ENCODE peak calls at places on chromosomes 2 and 18, in ten cellular contexts. J is T-helper 1 cell; R is erythroblast; F is ACHN; M is T-helper 2 cell; W is ovary; B is left lobe of liver; Z is cerebellar cortex; T is stimulated activated CD4-positive, alpha-beta T cell treated with anti-CD3 and anti-CD28 coated beads, Interleukin-4, amount 100 ng/mL, for 24 hours; L is EL. U is an unnamed sample.

GRCh38 chr2:38168710-38169480 is 92.9 kb upstream of the CYP1B1 start:
- DNase-seq in J (no peak), T (no peak), M (no peak), B (no peak), L (peak; percentile 61), R (no peak), F (peak; percentile 60), Z (no peak), W (no peak), U (no peak)

GRCh38 chr2:105865222-105865913 is 120.7 kb downstream of the NCK2 start:
- DNase-seq in T (no peak), M (no peak), F (no peak), B (no peak), Z (no peak), W (no peak), L (peak; percentile 37), J (no peak), R (no peak), U (no peak)

GRCh38 chr2:237497820-237498128 is 10.7 kb downstream of the MLPH start:
- DNase-seq in Z (no peak), R (no peak), W (peak; percentile 86), J (no peak), M (no peak), L (no peak), B (no peak), F (no peak), T (no peak), U (peak; percentile 91)

GRCh38 chr2:106944220-106944619 is 58.3 kb upstream of the ST6GAL2 start:
- DNase-seq in J (no peak), T (no peak), Z (no peak), L (peak; percentile 77), F (no peak), R (no peak), W (no peak), B (no peak), M (no peak), U (peak; percentile 44)

GRCh38 chr2:85130407-85130806 is 2.8 kb upstream of the TCF7L1 start:
- DNase-seq in B (no peak), L (no peak), W (no peak), M (no peak), F (no peak), Z (no peak), J (no peak), R (no peak), T (no peak), U (no peak)

GRCh38 chr2:197024206-197024605 is 97.7 kb upstream of the PGAP1 start:
- DNase-seq in L (no peak), W (no peak), M (no peak), F (no peak), R (no peak), T (no peak), J (no peak), B (no peak), Z (no peak), U (peak; percentile 74)

GRCh38 chr2:98492441-98492840 is 47.8 kb downstream of the INPP4A start:
- DNase-seq in T (no peak), B (no peak), J (no peak), L (no peak), W (peak; percentile 5), R (no peak), Z (no peak), M (no peak), F (no peak), U (no peak)

GRCh38 chr2:39234754-39235153 is 9.0 kb downstream of the CDKL4 start:
- DNase-seq in L (no peak), B (no peak), J (no peak), R (no peak), Z (no peak), W (no peak), T (no peak), M (no peak), F (no peak), U (no peak)

GRCh38 chr2:129888896-129889295 is 90.6 kb upstream of the RAB6C start:
- DNase-seq in B (no peak), M (no peak), L (peak; percentile 61), Z (no peak), J (no peak), F (no peak), T (no peak), R (no peak), W (no peak), U (no peak)

GRCh38 chr2:156157670-156158069 is 174.9 kb downstream of the NR4A2 start:
- DNase-seq in W (no peak), Z (no peak), J (no peak), M (no peak), T (no peak), F (no peak), R (no peak), L (no peak), B (no peak), U (no peak)

GRCh38 chr18:56815926-56816325 is 164.8 kb downstream of the WDR7 start:
- DNase-seq in T (no peak), B (no peak), F (no peak), R (no peak), M (no peak), L (peak; percentile 60), J (no peak), W (no peak), Z (no peak), U (no peak)

GRCh38 chr2:3730646-3731045 is 27.3 kb downstream of the DCDC2C start:
- DNase-seq in M (no peak), B (no peak), L (peak; percentile 65), Z (no peak), W (no peak), J (no peak), R (no peak), T (no peak), F (no peak), U (no peak)

GRCh38 chr2:40488101-40488598 is 36.3 kb upstream of the SLC8A1 start:
- DNase-seq in R (no peak), J (no peak), L (peak; percentile 51), T (no peak), B (no peak), Z (peak; percentile 44), F (peak; percentile 75), M (no peak), W (no peak), U (peak; percentile 62)

GRCh38 chr2:239985356-239985755 is 39.8 kb downstream of the NDUFA10 start:
- DNase-seq in R (peak; percentile 49), Z (no peak), W (no peak), B (no peak), F (no peak), T (no peak), M (no peak), L (no peak), J (no peak), U (no peak)

GRCh38 chr2:35973132-35973736 is 382.3 kb upstream of the CRIM1 start:
- DNase-seq in F (peak; percentile 65), J (no peak), W (no peak), Z (peak; percentile 23), T (peak; percentile 7), B (no peak), L (peak; percentile 31), M (no peak), R (peak; percentile 16), U (no peak)

GRCh38 chr18:31274915-31275314 is 43.0 kb upstream of the DSG1 start:
- DNase-seq in M (no peak), B (peak; percentile 73), J (no peak), F (no peak), L (no peak), Z (no peak), W (peak; percentile 43), R (no peak), T (no peak), U (no peak)

GRCh38 chr2:1661891-1662605 is 82.3 kb downstream of the PXDN start:
- DNase-seq in B (peak; percentile 40), J (no peak), Z (no peak), T (no peak), W (peak; percentile 27), M (no peak), F (no peak), L (no peak), R (no peak), U (peak; percentile 43)

GRCh38 chr2:62743506-62743905 is 38.0 kb downstream of the EHBP1 start:
- DNase-seq in L (no peak), J (no peak), B (no peak), Z (no peak), R (no peak), T (no peak), M (no peak), F (no peak), W (no peak), U (no peak)

GRCh38 chr18:905307-905947 is 756 bp downstream of the ADCYAP1 start:
- DNase-seq in R (no peak), J (no peak), M (no peak), T (no peak), Z (no peak), B (no peak), L (no peak), W (no peak), F (no peak), U (peak; percentile 49)

GRCh38 chr2:120758181-120759048 is 22.7 kb downstream of the GLI2 start:
- DNase-seq in M (no peak), W (peak; percentile 90), T (no peak), R (no peak), F (no peak), J (no peak), B (peak; percentile 44), Z (peak; percentile 4), L (peak; percentile 51), U (peak; percentile 96)

U was measured in osteoblast.